ENCODE peak calls at places on chromosomes 4 and X, in eight cellular contexts. T is GM23338, Q is prostate gland, K is stomach, H is suprapubic skin, O is SK-N-MC, G is endothelial cell of umbilical vein, U is HepG2. S is an unnamed sample.

GRCh38 chrX:105829006-105829405 is 6.7 kb downstream of the NRK start:
- DNase-seq in H (no peak), Q (no peak), O (no peak), K (no peak), T (no peak), U (no peak), G (peak; percentile 21), S (no peak)

GRCh38 chr4:79466621-79467020 is 58.6 kb upstream of the GK2 start:
- DNase-seq in G (no peak), K (no peak), T (no peak), H (no peak), O (no peak), U (no peak), Q (no peak), S (no peak)

GRCh38 chr4:87058272-87059073 is 123.7 kb downstream of the AFF1 start:
- DNase-seq in Q (no peak), G (no peak), K (no peak), O (no peak), T (peak; percentile 47), U (no peak), H (no peak), S (no peak)

GRCh38 chr4:188701952-188702351 is 562.7 kb downstream of the TRIML1 start:
- DNase-seq in K (no peak), Q (no peak), H (no peak), T (no peak), U (no peak), G (no peak), O (no peak), S (no peak)

GRCh38 chr4:57110635-57111546 is 706 bp upstream of the IGFBP7 start:
- DNase-seq in G (peak; percentile 82), U (no peak), O (no peak), Q (peak; percentile 29), T (peak; percentile 69), H (no peak), K (peak; percentile 30), S (peak; percentile 24)

GRCh38 chr4:90215286-90215685 is 88.1 kb downstream of the CCSER1 start:
- DNase-seq in Q (no peak), O (no peak), H (no peak), T (no peak), G (peak; percentile 20), U (peak; percentile 2), K (no peak), S (no peak)

GRCh38 chrX:153688900-153689590 is 1.3 kb downstream of the SLC6A8 start:
- DNase-seq in T (no peak), G (peak; percentile 6), O (no peak), K (peak; percentile 57), U (no peak), Q (peak; percentile 43), H (no peak), S (peak; percentile 50)

GRCh38 chrX:133655914-133656265 is 240.6 kb upstream of the GPC4 start:
- DNase-seq in G (no peak), U (no peak), Q (no peak), O (no peak), K (no peak), H (no peak), T (no peak), S (no peak)

GRCh38 chrX:46698691-46699090 is 60.2 kb downstream of the SLC9A7 start:
- DNase-seq in O (no peak), U (no peak), H (no peak), G (no peak), K (no peak), Q (no peak), T (no peak), S (no peak)

GRCh38 chr4:5940470-5941203 is 47.8 kb upstream of the CRMP1 start:
- DNase-seq in Q (no peak), O (no peak), U (peak; percentile 24), G (no peak), H (no peak), T (peak; percentile 44), K (no peak), S (no peak)

GRCh38 chr4:102527695-102528094 is 26.5 kb downstream of the NFKB1 start:
- DNase-seq in Q (no peak), K (no peak), T (no peak), H (no peak), O (no peak), U (no peak), G (no peak), S (no peak)

GRCh38 chr4:48047896-48048295 is 31.3 kb downstream of the NIPAL1 start:
- DNase-seq in K (peak; percentile 82), H (no peak), Q (no peak), G (no peak), T (no peak), O (no peak), U (no peak), S (no peak)

GRCh38 chr4:7928711-7929505 is 10.8 kb downstream of the AFAP1 start:
- DNase-seq in O (no peak), H (peak; percentile 44), U (peak; percentile 56), K (no peak), G (no peak), T (no peak), Q (peak; percentile 19), S (no peak)

GRCh38 chrX:44585866-44586265 is 43.2 kb upstream of the FUNDC1 start:
- DNase-seq in O (no peak), U (no peak), G (no peak), K (no peak), T (no peak), H (no peak), Q (no peak), S (no peak)

GRCh38 chrX:151982217-151982616 is 7.7 kb upstream of the GABRE start:
- DNase-seq in G (peak; percentile 76), K (no peak), T (no peak), U (peak; percentile 78), O (peak; percentile 20), H (no peak), Q (no peak), S (no peak)

GRCh38 chr4:128821151-128821550 is 11.7 kb downstream of the JADE1 start:
- DNase-seq in T (no peak), U (no peak), G (no peak), K (no peak), O (no peak), H (no peak), Q (no peak), S (no peak)

GRCh38 chr4:167826281-167826680 is 266.1 kb upstream of the ANXA10 start:
- DNase-seq in O (no peak), T (no peak), H (no peak), K (no peak), G (peak; percentile 3), Q (no peak), U (no peak), S (no peak)

GRCh38 chr4:1833307-1834046 is 22.5 kb downstream of the LETM1 start:
- DNase-seq in Q (no peak), G (no peak), U (no peak), H (no peak), K (no peak), T (no peak), O (no peak), S (no peak)

GRCh38 chr4:1830642-1831228 is 25.2 kb downstream of the LETM1 start:
- DNase-seq in T (no peak), Q (no peak), U (no peak), H (no peak), O (no peak), G (no peak), K (no peak), S (no peak)

GRCh38 chr4:1831331-1831730 is 24.6 kb downstream of the LETM1 start:
- DNase-seq in O (no peak), U (no peak), H (no peak), K (no peak), Q (no peak), G (no peak), T (no peak), S (no peak)

GRCh38 chr4:1832690-1833089 is 23.3 kb downstream of the LETM1 start:
- DNase-seq in U (no peak), O (no peak), Q (no peak), K (no peak), T (no peak), G (no peak), H (no peak), S (no peak)

GRCh38 chr4:1830234-1830633 is 25.7 kb downstream of the LETM1 start:
- DNase-seq in H (no peak), O (no peak), U (no peak), Q (no peak), K (no peak), G (no peak), T (no peak), S (no peak)
- H3K36me3 ChIP-seq in H (peaks cover 70% of the 10 kb centered on the region), O (peaks cover 42% of the 10 kb centered on the region), U (peaks cover 22% of the 10 kb centered on the region), Q (peaks cover 20% of the 10 kb centered on the region), K (peaks cover 60% of the 10 kb centered on the region), G (peaks cover 12% of the 10 kb centered on the region), T (peaks cover 3% of the 10 kb centered on the region), S (peaks cover 3% of the 10 kb centered on the region)

GRCh38 chr4:10032625-10033024 is 11.3 kb upstream of the SLC2A9 start:
- DNase-seq in U (peak; percentile 73), G (no peak), H (peak; percentile 4), T (no peak), Q (no peak), O (no peak), K (no peak), S (no peak)
- TF ChIP-seq POLR2AphosphoS5 in U (no peak), G (no peak), H (no peak), T (no peak), Q (peak; percentile 11), O (no peak), K (peak; percentile 39), S (no peak)

DNA sequence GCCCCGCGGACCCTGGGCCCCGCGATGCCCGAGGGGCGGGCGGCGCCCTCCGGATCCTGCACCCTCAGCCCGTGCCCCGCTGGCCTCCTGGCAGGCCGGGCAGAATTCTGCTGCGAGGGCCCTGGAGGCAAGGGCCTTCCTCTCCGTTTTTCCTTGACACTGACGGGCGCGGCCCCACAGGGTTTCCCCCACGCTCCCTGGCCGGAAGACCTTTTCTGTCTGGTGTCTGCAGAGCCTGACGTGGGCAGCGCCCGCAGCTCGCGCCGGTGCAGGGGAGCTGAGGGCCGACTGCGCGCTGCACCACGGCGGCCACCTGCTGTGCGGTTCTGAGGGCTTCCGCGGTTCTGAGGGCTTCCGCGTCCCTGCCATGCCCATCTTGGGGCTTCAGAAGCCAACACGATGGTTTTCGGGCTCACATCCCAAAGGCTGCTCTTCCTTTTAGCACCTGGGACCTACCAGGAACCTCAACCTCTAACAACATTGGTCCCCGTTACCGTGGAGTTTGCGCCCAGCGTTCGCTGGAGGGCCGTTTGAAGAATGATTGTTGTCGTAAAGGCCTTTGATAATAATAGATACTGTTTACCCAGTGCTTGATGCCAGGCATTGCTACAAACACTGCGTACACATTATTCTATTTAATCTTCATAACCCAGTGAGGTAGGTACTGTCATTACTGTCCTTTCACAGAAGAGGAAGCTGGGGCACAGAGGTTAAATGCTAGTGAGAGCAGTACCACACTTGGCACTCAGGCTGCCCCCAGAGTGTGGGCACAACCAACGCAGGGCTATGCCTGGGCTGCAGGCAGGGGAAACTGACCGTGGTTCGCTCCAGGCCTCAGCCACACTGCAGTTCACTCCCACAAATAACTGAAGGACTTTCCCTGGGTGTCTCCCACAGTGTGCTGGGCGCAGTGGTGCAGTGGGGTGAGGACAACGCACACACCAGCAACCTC is 823 bp upstream of the ACSL1 start:
- DNase-seq in O (no peak), U (no peak), T (peak; percentile 41), H (peak; percentile 77), K (peak; percentile 46), Q (no peak), G (peak; percentile 36), S (no peak)
- H3K27ac ChIP-seq in O (no peak overlapping the region), U (no peak overlapping the region), T (no peak overlapping the region), H (peak overlapping the region; percentile 83), K (peak overlapping the region; percentile 85), Q (peak overlapping the region; percentile 93), G (no peak overlapping the region), S (peak overlapping the region; percentile 76)

GRCh38 chrX:1395646-1396216 is 3.8 kb upstream of the SLC25A6 start:
- DNase-seq in Q (no peak), G (no peak), O (no peak), K (no peak), T (no peak), H (no peak), U (no peak), S (no peak)
- H3K36me3 ChIP-seq in Q (no peaks in the 10 kb centered on the region), G (no peaks in the 10 kb centered on the region), O (peaks cover 10% of the 10 kb centered on the region), K (no peaks in the 10 kb centered on the region), T (peaks cover 5% of the 10 kb centered on the region), H (peaks cover 14% of the 10 kb centered on the region), U (peaks cover 2% of the 10 kb centered on the region), S (no peaks in the 10 kb centered on the region)

GRCh38 chrX:39688576-39689373 is 409.0 kb downstream of the BCOR start:
- DNase-seq in Q (peak; percentile 22), K (peak; percentile 75), G (peak; percentile 18), U (peak; percentile 1), T (peak; percentile 79), O (no peak), H (no peak), S (no peak)
- TF ChIP-seq POLR2AphosphoS5 in Q (no peak), K (peak; percentile 28), G (peak; percentile 28), U (no peak), T (no peak), O (no peak), H (no peak), S (no peak)